ENCODE peak calls at places on chromosomes 16 and 17, in five cellular contexts. L is prostate gland, V is NCI-H510A, R is GM12878, O is NCI-H2029 treated with DMSO at 0.1 percent for 48 hours. J is an unnamed sample.

GRCh38 chr17:80675451-80676095 is 130.9 kb downstream of the RPTOR start:
- DNase-seq in L (no peak), V (no peak), R (no peak), O (no peak), J (no peak)

GRCh38 chr17:3963214-3964201 is 729 bp downstream of the ATP2A3 start:
- DNase-seq in L (no peak), V (no peak), R (no peak), O (no peak), J (no peak)

GRCh38 chr16:228151-228855 is 946 bp downstream of the LUC7L start:
- DNase-seq in L (no peak), V (no peak), R (no peak), O (peak), J (no peak)

GRCh38 chr16:278863-279366 is 1.5 kb upstream of the ARHGDIG start:
- DNase-seq in L (no peak), V (peak), R (peak), O (peak), J (no peak)

GRCh38 chr17:73265646-73266640 is 4.3 kb upstream of the CPSF4L start:
- DNase-seq in L (no peak), V (no peak), R (no peak), O (no peak), J (peak)

GRCh38 chr16:85177448-85177846 is 65.2 kb upstream of the CIBAR2 start:
- DNase-seq in L (no peak), V (no peak), R (no peak), O (no peak), J (no peak)

GRCh38 chr17:71071837-71072236 is 902.5 kb downstream of the KCNJ2 start:
- DNase-seq in L (no peak), V (no peak), R (no peak), O (no peak), J (no peak)

GRCh38 chr16:88909431-88910210 is 43.2 kb upstream of the PABPN1L start:
- DNase-seq in L (no peak), V (no peak), R (no peak), O (no peak), J (no peak)

GRCh38 chr16:79721186-79721745 is 120.7 kb upstream of the MAF start:
- DNase-seq in L (peak), V (no peak), R (no peak), O (no peak), J (peak)

GRCh38 chr17:72560303-72561247 is 439.8 kb downstream of the SOX9 start:
- DNase-seq in L (peak), V (peak), R (no peak), O (peak), J (no peak)

GRCh38 chr17:58411408-58411894 is 5.9 kb downstream of the RNF43 start:
- DNase-seq in L (no peak), V (no peak), R (no peak), O (no peak), J (no peak)

GRCh38 chr17:12618557-12618956 is 47.1 kb upstream of the MYOCD start:
- DNase-seq in L (no peak), V (no peak), R (no peak), O (no peak), J (no peak)

GRCh38 chr17:77145635-77146632 is 5.2 kb downstream of the SEC14L1 start:
- DNase-seq in L (peak), V (peak), R (peak), O (no peak), J (no peak)

GRCh38 chr17:73522696-73523095 is 121.5 kb downstream of the SDK2 start:
- DNase-seq in L (no peak), V (no peak), R (no peak), O (no peak), J (no peak)

GRCh38 chr17:81517339-81518112 is 4.9 kb upstream of the ACTG1 start:
- DNase-seq in L (no peak), V (no peak), R (peak), O (no peak), J (no peak)

GRCh38 chr16:12459401-12459791 is 344.3 kb downstream of the CPPED1 start:
- DNase-seq in L (no peak), V (no peak), R (no peak), O (no peak), J (no peak)

GRCh38 chr17:70022175-70022574 is 52.9 kb upstream of the KCNJ16 start:
- DNase-seq in L (no peak), V (no peak), R (no peak), O (no peak), J (no peak)

GRCh38 chr16:19765860-19766553 is 47.9 kb downstream of the IQCK start:
- DNase-seq in L (peak), V (no peak), R (no peak), O (no peak), J (peak)

GRCh38 chr16:78606572-78606971 is 507.1 kb downstream of the WWOX start:
- DNase-seq in L (no peak), V (no peak), R (no peak), O (no peak), J (no peak)

GRCh38 chr17:80647746-80648145 is 103.1 kb downstream of the RPTOR start:
- DNase-seq in L (no peak), V (no peak), R (no peak), O (no peak), J (no peak)

GRCh38 chr17:82332669-82333278 is 792 bp downstream of the SECTM1 start:
- DNase-seq in L (no peak), V (no peak), R (no peak), O (no peak), J (peak)